ENCODE peak calls at places on chromosomes 11 and 22, in four cellular contexts. I is upper lobe of right lung; Q is activated naive CD4-positive, alpha-beta T cell; Y is BE2C. D is an unnamed sample.

GRCh38 chr22:25008666-25009065 is 56.1 kb downstream of the KIAA1671 start:
- DNase-seq in I (no peak), Q (no peak), Y (peak), D (no peak)

GRCh38 chr11:121961228-121961860 is 154.7 kb downstream of the BLID start:
- DNase-seq in I (no peak), Q (no peak), Y (no peak), D (no peak)

GRCh38 chr22:22802346-22802970 is 85.2 kb upstream of the IGLL5 start:
- DNase-seq in I (no peak), Q (peak), Y (no peak), D (no peak)

GRCh38 chr11:35177370-35177769 is 38.4 kb downstream of the CD44 start:
- DNase-seq in I (no peak), Q (no peak), Y (no peak), D (no peak)

GRCh38 chr22:47188337-47189055 is 426.0 kb downstream of the TBC1D22A start:
- DNase-seq in I (peak), Q (no peak), Y (no peak), D (peak)

GRCh38 chr11:47028530-47029093 is 92.1 kb downstream of the CSTPP1 start:
- DNase-seq in I (no peak), Q (no peak), Y (no peak), D (no peak)

GRCh38 chr22:37063436-37064420 is 12.2 kb downstream of the KCTD17 start:
- DNase-seq in I (no peak), Q (no peak), Y (peak), D (no peak)

GRCh38 chr22:46047841-46048595 is 71.1 kb upstream of the WNT7B start:
- DNase-seq in I (peak), Q (no peak), Y (peak), D (peak)

GRCh38 chr11:119694334-119694733 is 34.7 kb downstream of the NECTIN1 start:
- DNase-seq in I (no peak), Q (no peak), Y (no peak), D (no peak)

GRCh38 chr22:49303061-49303735 is 524.5 kb downstream of the BRD1 start:
- DNase-seq in I (peak), Q (no peak), Y (no peak), D (no peak)

GRCh38 chr11:29801561-29801960 is 215.3 kb downstream of the KCNA4 start:
- DNase-seq in I (no peak), Q (no peak), Y (no peak), D (no peak)

GRCh38 chr11:26741036-26741435 is 19.2 kb upstream of the SLC5A12 start:
- DNase-seq in I (no peak), Q (no peak), Y (no peak), D (no peak)

GRCh38 chr22:36471341-36471821 is 10.1 kb downstream of the TXN2 start:
- DNase-seq in I (no peak), Q (no peak), Y (no peak), D (no peak)

GRCh38 chr22:40450651-40451050 is 80.3 kb downstream of the SGSM3 start:
- DNase-seq in I (no peak), Q (no peak), Y (no peak), D (no peak)

GRCh38 chr11:107928767-107929507 is 689 bp downstream of the RAB39A start:
- DNase-seq in I (no peak), Q (no peak), Y (peak), D (no peak)

GRCh38 chr11:9990221-9990973 is 303.6 kb downstream of the SBF2 start:
- DNase-seq in I (no peak), Q (no peak), Y (no peak), D (no peak)

GRCh38 chr11:4664791-4665190 is 21.0 kb downstream of the OR51E1 start:
- DNase-seq in I (no peak), Q (no peak), Y (no peak), D (no peak)

GRCh38 chr22:19622061-19622441 is 92.3 kb upstream of the SEPTIN5 start:
- DNase-seq in I (no peak), Q (no peak), Y (no peak), D (no peak)

GRCh38 chr11:36792870-36793541 is 195.0 kb upstream of the RAG2 start:
- DNase-seq in I (no peak), Q (no peak), Y (no peak), D (no peak)

GRCh38 chr11:130390071-130390758 is 38.2 kb downstream of the ADAMTS8 start:
- DNase-seq in I (no peak), Q (no peak), Y (no peak), D (no peak)

GRCh38 chr11:87092159-87092558 is 54.4 kb downstream of the TMEM135 start:
- DNase-seq in I (no peak), Q (no peak), Y (no peak), D (no peak)

GRCh38 chr11:58577441-58578135 is 1.3 kb upstream of the ZFP91 start:
- DNase-seq in I (peak), Q (peak), Y (peak), D (peak)

GRCh38 chr11:9138612-9139579 is 47.5 kb upstream of the SCUBE2 start:
- DNase-seq in I (no peak), Q (no peak), Y (no peak), D (no peak)

GRCh38 chr11:71268706-71269321 is 16.4 kb upstream of the SHANK2 start:
- DNase-seq in I (peak), Q (no peak), Y (no peak), D (no peak)

GRCh38 chr11:112635338-112635737 is 325.9 kb upstream of the NCAM1 start:
- DNase-seq in I (no peak), Q (no peak), Y (no peak), D (no peak)

GRCh38 chr11:130817608-130817944 is 98.7 kb downstream of the SNX19 start:
- DNase-seq in I (no peak), Q (no peak), Y (no peak), D (no peak)

D was measured in lower lobe of right lung.